ENCODE peak calls at places on chromosomes 4 and X, in eight cellular contexts. C, N, B, W, P, I, S and E are unnamed samples.

GRCh38 chr4:172952052-172952451 is 216.6 kb upstream of the GALNT7 start:
- DNase-seq in C (no peak), N (no peak), B (no peak), W (no peak), P (no peak), I (no peak), S (no peak), E (no peak)

GRCh38 chr4:102501176-102501634 is at the start of gene NFKB1:
- DNase-seq in C (peak), N (peak), B (peak), W (peak), P (peak), I (peak), S (no peak), E (peak)

GRCh38 chr4:47876310-47876709 is 38.1 kb downstream of the NFXL1 start:
- DNase-seq in C (no peak), N (no peak), B (no peak), W (no peak), P (no peak), I (peak), S (no peak), E (no peak)

GRCh38 chrX:106619797-106620196 is 8.0 kb downstream of the RADX start:
- DNase-seq in C (no peak), N (peak), B (no peak), W (no peak), P (no peak), I (no peak), S (peak), E (no peak)

GRCh38 chr4:80138556-80139538 is 58.5 kb upstream of the PRDM8 start:
- DNase-seq in C (peak), N (peak), B (peak), W (peak), P (peak), I (no peak), S (no peak), E (peak)

GRCh38 chr4:163382178-163382869 is 38.6 kb downstream of the NPY5R start:
- DNase-seq in C (no peak), N (no peak), B (no peak), W (no peak), P (no peak), I (no peak), S (no peak), E (no peak)

GRCh38 chr4:14028862-14029261 is 401.3 kb upstream of the BOD1L1 start:
- DNase-seq in C (no peak), N (no peak), B (no peak), W (no peak), P (no peak), I (no peak), S (no peak), E (no peak)

GRCh38 chr4:123862812-123863211 is 466.2 kb downstream of the SPRY1 start:
- DNase-seq in C (no peak), N (no peak), B (no peak), W (no peak), P (no peak), I (no peak), S (no peak), E (no peak)

GRCh38 chr4:7034262-7035081 is 8.7 kb upstream of the TADA2B start:
- DNase-seq in C (no peak), N (no peak), B (no peak), W (no peak), P (no peak), I (no peak), S (no peak), E (no peak)

GRCh38 chr4:5895287-5895686 is 2.4 kb upstream of the CRMP1 start:
- DNase-seq in C (no peak), N (no peak), B (no peak), W (no peak), P (no peak), I (no peak), S (no peak), E (no peak)

GRCh38 chrX:153948847-153949819 is 4.7 kb upstream of the RENBP start:
- DNase-seq in C (no peak), N (no peak), B (no peak), W (no peak), P (no peak), I (no peak), S (no peak), E (no peak)

GRCh38 chr4:101037249-101037648 is 310.1 kb downstream of the PPP3CA start:
- DNase-seq in C (no peak), N (no peak), B (no peak), W (no peak), P (no peak), I (no peak), S (no peak), E (no peak)

GRCh38 chr4:119206178-119206577 is 6.3 kb upstream of the USP53 start:
- DNase-seq in C (no peak), N (no peak), B (no peak), W (no peak), P (no peak), I (no peak), S (no peak), E (no peak)

GRCh38 chrX:129781134-129782014 is 1.6 kb downstream of the SASH3 start:
- DNase-seq in C (peak), N (peak), B (peak), W (peak), P (peak), I (no peak), S (no peak), E (peak)

GRCh38 chr4:86921608-86922252 is 13.1 kb upstream of the AFF1 start:
- DNase-seq in C (no peak), N (no peak), B (no peak), W (no peak), P (no peak), I (no peak), S (no peak), E (no peak)

GRCh38 chr4:114378306-114378903 is 220.2 kb upstream of the UGT8 start:
- DNase-seq in C (no peak), N (peak), B (no peak), W (no peak), P (no peak), I (no peak), S (no peak), E (no peak)

GRCh38 chrX:126137899-126138298 is 28.2 kb downstream of the DCAF12L2 start:
- DNase-seq in C (no peak), N (no peak), B (no peak), W (no peak), P (no peak), I (no peak), S (no peak), E (no peak)

GRCh38 chr4:61997813-61998212 is 797.7 kb downstream of the ADGRL3 start:
- DNase-seq in C (no peak), N (no peak), B (no peak), W (no peak), P (no peak), I (no peak), S (no peak), E (no peak)

GRCh38 chrX:69746051-69746450 is 130.1 kb downstream of the EDA start:
- DNase-seq in C (no peak), N (no peak), B (no peak), W (no peak), P (no peak), I (no peak), S (no peak), E (no peak)

GRCh38 chr4:36332023-36332781 is 50.8 kb downstream of the DTHD1 start:
- DNase-seq in C (no peak), N (no peak), B (no peak), W (no peak), P (no peak), I (no peak), S (no peak), E (no peak)

GRCh38 chr4:158333820-158334219 is 123.5 kb downstream of the TMEM144 start:
- DNase-seq in C (no peak), N (no peak), B (no peak), W (no peak), P (no peak), I (no peak), S (no peak), E (no peak)

GRCh38 chr4:74547042-74547441 is 102.1 kb downstream of the AREG start:
- DNase-seq in C (no peak), N (peak), B (no peak), W (no peak), P (no peak), I (no peak), S (no peak), E (no peak)

GRCh38 chrX:21656587-21657317 is 1.4 kb downstream of the KLHL34 start:
- DNase-seq in C (no peak), N (no peak), B (no peak), W (no peak), P (no peak), I (no peak), S (no peak), E (no peak)

GRCh38 chrX:67780694-67781109 is 236.9 kb downstream of the AR start:
- DNase-seq in C (no peak), N (no peak), B (no peak), W (no peak), P (no peak), I (no peak), S (no peak), E (no peak)

GRCh38 chr4:153185453-153185852 is 18.8 kb upstream of the TRIM2 start:
- DNase-seq in C (no peak), N (no peak), B (no peak), W (no peak), P (no peak), I (no peak), S (no peak), E (no peak)

GRCh38 chr4:70518716-70519115 is 347 bp downstream of the AMTN start:
- DNase-seq in C (no peak), N (no peak), B (no peak), W (no peak), P (no peak), I (no peak), S (no peak), E (no peak)

GRCh38 chrX:18964026-18964425 is 19.9 kb downstream of the PHKA2 start:
- DNase-seq in C (no peak), N (no peak), B (no peak), W (no peak), P (no peak), I (no peak), S (no peak), E (no peak)

GRCh38 chr4:10102193-10102980 is 14.2 kb downstream of the WDR1 start:
- DNase-seq in C (no peak), N (no peak), B (no peak), W (no peak), P (no peak), I (no peak), S (no peak), E (no peak)

GRCh38 chrX:111568356-111568755 is 56.9 kb downstream of the SERTM2 start:
- DNase-seq in C (no peak), N (no peak), B (no peak), W (no peak), P (no peak), I (peak), S (no peak), E (no peak)

GRCh38 chrX:37367946-37368345 is 18.8 kb downstream of the PRRG1 start:
- DNase-seq in C (no peak), N (no peak), B (no peak), W (no peak), P (no peak), I (no peak), S (no peak), E (no peak)

GRCh38 chr4:186161138-186161537 is 30.2 kb upstream of the CYP4V2 start:
- DNase-seq in C (no peak), N (peak), B (peak), W (no peak), P (peak), I (no peak), S (no peak), E (no peak)

GRCh38 chrX:74924449-74925209 is 623 bp downstream of the NEXMIF start:
- DNase-seq in C (no peak), N (peak), B (peak), W (peak), P (peak), I (peak), S (peak), E (peak)

GRCh38 chrX:107723501-107723900 is 52.1 kb downstream of the TSC22D3 start:
- DNase-seq in C (no peak), N (no peak), B (no peak), W (no peak), P (no peak), I (no peak), S (no peak), E (no peak)

GRCh38 chr4:153676984-153677383 is 7.1 kb upstream of the TLR2 start:
- DNase-seq in C (no peak), N (no peak), B (no peak), W (no peak), P (no peak), I (no peak), S (no peak), E (no peak)

GRCh38 chr4:145680902-145681301 is 956 bp downstream of the C4orf51 start:
- DNase-seq in C (no peak), N (peak), B (no peak), W (no peak), P (no peak), I (no peak), S (no peak), E (no peak)

GRCh38 chrX:46912098-46912672 is at the start of gene JADE3:
- DNase-seq in C (peak), N (peak), B (peak), W (no peak), P (peak), I (peak), S (peak), E (peak)

GRCh38 chr4:20428410-20429160 is 176.9 kb downstream of the SLIT2 start:
- DNase-seq in C (no peak), N (no peak), B (no peak), W (no peak), P (no peak), I (no peak), S (no peak), E (no peak)

GRCh38 chr4:23333946-23334878 is 555.6 kb downstream of the PPARGC1A start:
- DNase-seq in C (no peak), N (peak), B (peak), W (peak), P (no peak), I (no peak), S (peak), E (no peak)